ENCODE peak calls at places on chromosomes 1 and 21, in nine cellular contexts. O, R, J, T, K, N, D, W and C are unnamed samples.

GRCh38 chr1:40944841-40945430 is 34.6 kb upstream of the CTPS1 start:
- DNase-seq in O (no peak), R (no peak), J (no peak), T (no peak), K (peak; percentile 64), N (no peak), D (peak; percentile 70), W (no peak), C (no peak)

GRCh38 chr1:216914974-216915373 is 191.7 kb upstream of the ESRRG start:
- DNase-seq in O (no peak), R (no peak), J (no peak), T (no peak), K (no peak), N (no peak), D (no peak), W (no peak), C (no peak)

GRCh38 chr1:87942165-87942564 is 613.5 kb downstream of the LMO4 start:
- DNase-seq in O (no peak), R (no peak), J (no peak), T (no peak), K (no peak), N (no peak), D (peak; percentile 38), W (no peak), C (no peak)

GRCh38 chr21:28299946-28300345 is 692.7 kb downstream of the LTN1 start:
- DNase-seq in O (no peak), R (no peak), J (no peak), T (no peak), K (no peak), N (no peak), D (no peak), W (no peak), C (no peak)

GRCh38 chr1:1540015-1540816 is at the start of gene TMEM240:
- DNase-seq in O (peak; percentile 58), R (peak; percentile 93), J (no peak), T (peak; percentile 64), K (no peak), N (no peak), D (peak; percentile 44), W (no peak), C (peak; percentile 58)

GRCh38 chr1:48080343-48081255 is 83.4 kb upstream of the TRABD2B start:
- DNase-seq in O (no peak), R (no peak), J (no peak), T (peak; percentile 43), K (no peak), N (no peak), D (no peak), W (no peak), C (no peak)

GRCh38 chr1:227316456-227316855 is 1.8 kb downstream of the CDC42BPA start:
- DNase-seq in O (no peak), R (no peak), J (no peak), T (no peak), K (no peak), N (no peak), D (no peak), W (no peak), C (no peak)

GRCh38 chr1:5707566-5708178 is 284.6 kb downstream of the NPHP4 start:
- DNase-seq in O (no peak), R (no peak), J (peak; percentile 10), T (no peak), K (no peak), N (no peak), D (no peak), W (no peak), C (peak; percentile 60)

GRCh38 chr1:12443151-12443550 is 174.9 kb downstream of the DHRS3 start:
- DNase-seq in O (no peak), R (no peak), J (no peak), T (no peak), K (no peak), N (no peak), D (no peak), W (no peak), C (no peak)

GRCh38 chr1:15696956-15697521 is 12.9 kb downstream of the PLEKHM2 start:
- DNase-seq in O (no peak), R (no peak), J (no peak), T (no peak), K (no peak), N (no peak), D (no peak), W (no peak), C (no peak)

GRCh38 chr1:118627435-118627834 is 360.7 kb downstream of the TBX15 start:
- DNase-seq in O (no peak), R (no peak), J (no peak), T (no peak), K (no peak), N (no peak), D (no peak), W (no peak), C (no peak)

GRCh38 chr1:231973840-231974239 is 347.2 kb downstream of the DISC1 start:
- DNase-seq in O (no peak), R (no peak), J (no peak), T (no peak), K (no peak), N (no peak), D (no peak), W (no peak), C (no peak)

GRCh38 chr1:26690576-26691031 is 5.2 kb upstream of the ARID1A start:
- DNase-seq in O (no peak), R (no peak), J (no peak), T (no peak), K (no peak), N (no peak), D (no peak), W (peak; percentile 41), C (no peak)

GRCh38 chr1:26692793-26693490 is 2.9 kb upstream of the ARID1A start:
- DNase-seq in O (peak; percentile 94), R (peak; percentile 86), J (peak; percentile 98), T (peak; percentile 99), K (peak; percentile 97), N (peak; percentile 66), D (peak; percentile 95), W (peak; percentile 98), C (peak; percentile 86)

GRCh38 chr1:26693557-26694184 is 2.1 kb upstream of the ARID1A start:
- DNase-seq in O (no peak), R (no peak), J (no peak), T (no peak), K (no peak), N (no peak), D (no peak), W (no peak), C (no peak)

GRCh38 chr1:26694185-26694572 is 1.6 kb upstream of the ARID1A start:
- DNase-seq in O (no peak), R (no peak), J (no peak), T (no peak), K (no peak), N (no peak), D (no peak), W (no peak), C (no peak)

DNA sequence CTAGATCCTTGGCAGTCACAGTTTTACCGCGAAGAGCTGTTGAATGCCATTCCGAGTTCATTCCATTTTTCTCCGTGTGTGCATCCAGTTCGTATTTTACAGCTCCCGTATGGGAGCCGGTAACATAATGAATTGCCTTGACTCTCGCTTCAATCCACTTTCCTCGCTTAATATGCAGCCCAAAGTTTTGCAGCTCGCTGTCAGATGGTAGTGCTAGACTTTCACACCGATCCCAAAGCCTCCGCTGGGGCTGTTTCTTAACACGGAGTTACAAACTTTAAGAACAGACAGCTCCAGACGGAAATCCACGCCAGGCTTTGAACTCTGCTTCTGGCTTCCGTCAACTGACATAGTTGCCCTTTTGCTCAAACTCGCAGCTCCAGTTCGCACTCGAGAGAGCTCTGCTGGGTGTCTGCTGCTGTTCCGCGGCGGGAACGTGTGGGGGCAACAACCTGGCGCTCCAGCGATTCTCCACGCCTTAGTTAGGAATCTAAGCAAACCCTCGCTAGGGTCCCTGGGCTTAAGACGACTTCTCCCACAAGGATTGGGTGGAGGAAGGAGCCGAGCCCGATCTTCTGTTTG is 3.5 kb upstream of the ARID1A start:
- DNase-seq in O (peak; percentile 88), R (peak; percentile 76), J (peak; percentile 91), T (peak; percentile 91), K (peak; percentile 88), N (no peak), D (peak; percentile 83), W (peak; percentile 91), C (peak; percentile 84)
- TF ChIP-seq CTCF in O (no peak), R (no peak), J (no peak), T (no peak), K (peak; percentile 41), N (no peak), D (no peak), W (peak; percentile 9), C (peak; percentile 27)

GRCh38 chr1:218462591-218462990 is 117.5 kb downstream of the TGFB2 start:
- DNase-seq in O (no peak), R (no peak), J (no peak), T (no peak), K (no peak), N (no peak), D (no peak), W (no peak), C (no peak)
- H3K4me1 ChIP-seq in O (peaks cover 22% of the 10 kb centered on the region), R (peaks cover 25% of the 10 kb centered on the region), J (peaks cover 35% of the 10 kb centered on the region), T (no peaks in the 10 kb centered on the region), K (no peaks in the 10 kb centered on the region), N (peaks cover 25% of the 10 kb centered on the region), D (no peaks in the 10 kb centered on the region), W (peaks cover 54% of the 10 kb centered on the region), C (peaks cover 25% of the 10 kb centered on the region)

GRCh38 chr1:109546311-109547109 is 1.9 kb upstream of the GNAI3 start:
- DNase-seq in O (peak; percentile 92), R (no peak), J (peak; percentile 84), T (peak; percentile 97), K (peak; percentile 87), N (peak; percentile 17), D (peak; percentile 87), W (peak; percentile 83), C (peak; percentile 77)
- TF ChIP-seq CTCF in O (peak; percentile 87), R (peak; percentile 71), J (peak; percentile 79), T (peak; percentile 75), K (peak; percentile 92), N (peak; percentile 93), D (peak; percentile 83), W (peak; percentile 81), C (peak; percentile 94)

GRCh38 chr1:21317035-21317689 is 26.9 kb upstream of the ECE1 start:
- DNase-seq in O (no peak), R (peak; percentile 86), J (no peak), T (no peak), K (no peak), N (no peak), D (peak; percentile 88), W (no peak), C (no peak)

GRCh38 chr1:21318057-21318713 is 27.9 kb upstream of the ECE1 start:
- DNase-seq in O (no peak), R (no peak), J (no peak), T (no peak), K (no peak), N (no peak), D (no peak), W (no peak), C (no peak)

GRCh38 chr1:21318714-21319159 is 28.5 kb upstream of the ECE1 start:
- DNase-seq in O (peak; percentile 73), R (peak; percentile 85), J (no peak), T (peak; percentile 71), K (no peak), N (no peak), D (peak; percentile 74), W (no peak), C (no peak)

GRCh38 chr1:21319447-21320407 is 29.5 kb upstream of the ECE1 start:
- DNase-seq in O (no peak), R (no peak), J (no peak), T (no peak), K (no peak), N (no peak), D (no peak), W (peak; percentile 47), C (no peak)

DNA sequence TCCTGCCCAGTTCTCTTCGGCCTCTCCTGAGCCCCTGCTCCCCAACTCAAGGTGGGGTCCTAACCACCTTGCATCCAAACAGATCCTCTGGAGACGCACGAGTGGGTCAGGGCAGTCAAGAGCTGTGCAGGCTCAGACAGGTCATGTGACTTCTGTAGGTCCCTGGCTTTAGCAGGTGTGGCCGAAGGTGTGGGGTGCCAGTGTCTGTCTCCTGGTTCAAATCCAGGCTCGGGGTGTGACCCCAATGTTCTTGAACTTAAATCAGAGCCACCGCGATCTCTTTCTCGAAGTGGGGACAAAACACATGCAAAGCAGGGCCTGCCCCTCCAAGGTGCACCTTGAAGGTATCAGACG is 27.4 kb upstream of the ECE1 start:
- DNase-seq in O (no peak), R (no peak), J (no peak), T (no peak), K (no peak), N (no peak), D (no peak), W (no peak), C (no peak)
- H3K4me1 ChIP-seq in O (peaks cover 1% of the 10 kb centered on the region), R (peaks cover 78% of the 10 kb centered on the region), J (peaks cover 45% of the 10 kb centered on the region), T (no peaks in the 10 kb centered on the region), K (peaks cover 65% of the 10 kb centered on the region), N (peaks cover 62% of the 10 kb centered on the region), D (peaks cover 55% of the 10 kb centered on the region), W (peaks cover 58% of the 10 kb centered on the region), C (no peaks in the 10 kb centered on the region)